ENCODE peak calls at places on chromosomes 6 and 20, in six cellular contexts. One of them, this sample, is unnamed.

GRCh38 chr6:80003841-80004198 is 629 bp upstream of the TTK start:
- DNase-seq in dorsolateral prefrontal cortex: no peak
- DNase-seq in PC-9: no peak
- DNase-seq in DMS153: peak
- DNase-seq in left ventricle myocardium superior: no peak
- DNase-seq in RWPE1: no peak
- DNase-seq in this sample: no peak

GRCh38 chr6:142642651-142643050 is 302.3 kb downstream of the HIVEP2 start:
- DNase-seq in dorsolateral prefrontal cortex: no peak
- DNase-seq in PC-9: no peak
- DNase-seq in DMS153: no peak
- DNase-seq in left ventricle myocardium superior: no peak
- DNase-seq in RWPE1: no peak
- DNase-seq in this sample: no peak

GRCh38 chr20:25048519-25048952 is 9.4 kb downstream of the ACSS1 start:
- DNase-seq in dorsolateral prefrontal cortex: no peak
- DNase-seq in PC-9: no peak
- DNase-seq in DMS153: no peak
- DNase-seq in left ventricle myocardium superior: peak
- DNase-seq in RWPE1: no peak
- DNase-seq in this sample: no peak

GRCh38 chr6:7624781-7625710 is 35.0 kb downstream of the SNRNP48 start:
- DNase-seq in dorsolateral prefrontal cortex: no peak
- DNase-seq in PC-9: no peak
- DNase-seq in DMS153: no peak
- DNase-seq in left ventricle myocardium superior: no peak
- DNase-seq in RWPE1: no peak
- DNase-seq in this sample: no peak

GRCh38 chr6:9523462-9523861 is 891.4 kb downstream of the TFAP2A start:
- DNase-seq in dorsolateral prefrontal cortex: no peak
- DNase-seq in PC-9: no peak
- DNase-seq in DMS153: no peak
- DNase-seq in left ventricle myocardium superior: no peak
- DNase-seq in RWPE1: peak
- DNase-seq in this sample: peak

GRCh38 chr6:63492476-63492875 is 79.8 kb upstream of the LOC128125822 start:
- DNase-seq in dorsolateral prefrontal cortex: no peak
- DNase-seq in PC-9: no peak
- DNase-seq in DMS153: no peak
- DNase-seq in left ventricle myocardium superior: no peak
- DNase-seq in RWPE1: no peak
- DNase-seq in this sample: no peak

GRCh38 chr20:37357481-37358365 is 11.8 kb downstream of the SRC start:
- DNase-seq in dorsolateral prefrontal cortex: no peak
- DNase-seq in PC-9: no peak
- DNase-seq in DMS153: no peak
- DNase-seq in left ventricle myocardium superior: no peak
- DNase-seq in RWPE1: no peak
- DNase-seq in this sample: no peak

GRCh38 chr20:31476648-31477220 is 1.6 kb downstream of the REM1 start:
- DNase-seq in dorsolateral prefrontal cortex: no peak
- DNase-seq in PC-9: no peak
- DNase-seq in DMS153: no peak
- DNase-seq in left ventricle myocardium superior: peak
- DNase-seq in RWPE1: no peak
- DNase-seq in this sample: peak

GRCh38 chr20:48547682-48548081 is 280.1 kb downstream of the PREX1 start:
- DNase-seq in dorsolateral prefrontal cortex: no peak
- DNase-seq in PC-9: no peak
- DNase-seq in DMS153: no peak
- DNase-seq in left ventricle myocardium superior: no peak
- DNase-seq in RWPE1: no peak
- DNase-seq in this sample: no peak

GRCh38 chr20:50872562-50873288 is 58.5 kb downstream of the ADNP start:
- DNase-seq in dorsolateral prefrontal cortex: no peak
- DNase-seq in PC-9: no peak
- DNase-seq in DMS153: no peak
- DNase-seq in left ventricle myocardium superior: no peak
- DNase-seq in RWPE1: no peak
- DNase-seq in this sample: no peak

GRCh38 chr20:208937-209566 is 18.0 kb upstream of the DEFB129 start:
- DNase-seq in dorsolateral prefrontal cortex: no peak
- DNase-seq in PC-9: peak
- DNase-seq in DMS153: peak
- DNase-seq in left ventricle myocardium superior: no peak
- DNase-seq in RWPE1: peak
- DNase-seq in this sample: no peak

GRCh38 chr6:38161754-38162492 is 342.4 kb downstream of the ZFAND3 start:
- DNase-seq in dorsolateral prefrontal cortex: no peak
- DNase-seq in PC-9: no peak
- DNase-seq in DMS153: no peak
- DNase-seq in left ventricle myocardium superior: no peak
- DNase-seq in RWPE1: no peak
- DNase-seq in this sample: no peak

GRCh38 chr20:59151820-59152219 is 11.8 kb upstream of the ZNF831 start:
- DNase-seq in dorsolateral prefrontal cortex: no peak
- DNase-seq in PC-9: no peak
- DNase-seq in DMS153: no peak
- DNase-seq in left ventricle myocardium superior: no peak
- DNase-seq in RWPE1: no peak
- DNase-seq in this sample: no peak

GRCh38 chr6:117142145-117142544 is 123.2 kb upstream of the VGLL2 start:
- DNase-seq in dorsolateral prefrontal cortex: no peak
- DNase-seq in PC-9: no peak
- DNase-seq in DMS153: no peak
- DNase-seq in left ventricle myocardium superior: no peak
- DNase-seq in RWPE1: no peak
- DNase-seq in this sample: no peak

GRCh38 chr20:50215917-50216316 is 25.3 kb downstream of the CEBPB start:
- DNase-seq in dorsolateral prefrontal cortex: no peak
- DNase-seq in PC-9: peak
- DNase-seq in DMS153: no peak
- DNase-seq in left ventricle myocardium superior: no peak
- DNase-seq in RWPE1: no peak
- DNase-seq in this sample: no peak